ENCODE peak calls at places on chromosomes 1 and 21, in six cellular contexts. H, N, R, C, J and L are unnamed samples.

GRCh38 chr1:29638281-29638680 is 402.0 kb downstream of the PTPRU start:
- DNase-seq in H (no peak), N (no peak), R (peak), C (no peak), J (no peak), L (no peak)

GRCh38 chr21:42300956-42301355 is 14.3 kb downstream of the TFF3 start:
- DNase-seq in H (no peak), N (peak), R (no peak), C (no peak), J (no peak), L (peak)

GRCh38 chr1:3017440-3018050 is 3.7 kb upstream of the ACTRT2 start:
- DNase-seq in H (no peak), N (no peak), R (no peak), C (no peak), J (no peak), L (peak)

GRCh38 chr1:83819436-83819835 is 179.5 kb downstream of the TTLL7 start:
- DNase-seq in H (no peak), N (no peak), R (no peak), C (no peak), J (no peak), L (no peak)

GRCh38 chr1:17162941-17163340 is 42.0 kb upstream of the PADI1 start:
- DNase-seq in H (no peak), N (no peak), R (no peak), C (no peak), J (no peak), L (no peak)

GRCh38 chr21:17441370-17441769 is 71.5 kb upstream of the CXADR start:
- DNase-seq in H (no peak), N (peak), R (no peak), C (no peak), J (peak), L (peak)

GRCh38 chr21:35473496-35473895 is 424.4 kb upstream of the RUNX1 start:
- DNase-seq in H (no peak), N (no peak), R (no peak), C (no peak), J (no peak), L (no peak)

GRCh38 chr1:236998571-236998970 is 5.7 kb downstream of the MT1HL1 start:
- DNase-seq in H (peak), N (no peak), R (peak), C (no peak), J (no peak), L (no peak)

GRCh38 chr1:53273526-53273925 is 35.2 kb upstream of the MAGOH start:
- DNase-seq in H (no peak), N (no peak), R (no peak), C (no peak), J (no peak), L (no peak)

GRCh38 chr1:24900985-24901781 is 28.9 kb downstream of the RUNX3 start:
- DNase-seq in H (peak), N (peak), R (peak), C (no peak), J (no peak), L (peak)

DNA sequence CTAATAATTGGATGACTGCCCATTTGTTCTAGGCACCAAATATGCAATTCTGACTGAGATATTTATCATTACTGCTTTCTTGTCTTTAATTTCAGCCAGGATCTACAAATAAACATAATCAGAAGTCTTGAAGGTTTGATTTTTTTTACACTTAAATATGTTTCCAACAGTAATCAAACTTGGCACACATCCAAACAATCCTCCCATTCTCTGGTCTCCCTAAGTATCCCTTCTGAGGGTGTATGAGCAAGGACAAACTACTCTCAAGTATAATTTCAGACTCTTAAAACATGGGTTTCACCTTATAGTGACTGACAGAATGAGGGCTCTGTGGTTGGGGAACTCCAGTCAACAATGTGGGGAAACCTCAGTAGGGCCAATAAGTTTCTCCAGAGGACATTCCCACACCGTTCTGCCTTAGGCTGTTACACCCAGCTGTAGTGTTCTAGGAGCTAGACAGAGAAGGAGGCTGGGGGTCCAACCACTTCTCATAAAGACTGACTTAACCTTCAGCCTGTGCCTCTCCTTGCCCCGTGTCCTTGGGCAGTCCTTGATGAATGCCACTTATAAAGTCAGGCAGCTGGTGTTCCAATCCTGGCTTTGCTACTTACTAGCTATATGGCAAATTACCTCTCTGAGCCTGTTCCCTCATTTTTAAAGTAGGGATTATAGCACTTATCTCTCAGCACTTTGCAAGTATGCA is 1.5 kb upstream of the PALMD start:
- DNase-seq in H (no peak), N (no peak), R (no peak), C (no peak), J (no peak), L (no peak)
- H3K27ac ChIP-seq in H (peak), N (peak), R (no peak), C (no peak), J (no peak), L (peak)

DNA sequence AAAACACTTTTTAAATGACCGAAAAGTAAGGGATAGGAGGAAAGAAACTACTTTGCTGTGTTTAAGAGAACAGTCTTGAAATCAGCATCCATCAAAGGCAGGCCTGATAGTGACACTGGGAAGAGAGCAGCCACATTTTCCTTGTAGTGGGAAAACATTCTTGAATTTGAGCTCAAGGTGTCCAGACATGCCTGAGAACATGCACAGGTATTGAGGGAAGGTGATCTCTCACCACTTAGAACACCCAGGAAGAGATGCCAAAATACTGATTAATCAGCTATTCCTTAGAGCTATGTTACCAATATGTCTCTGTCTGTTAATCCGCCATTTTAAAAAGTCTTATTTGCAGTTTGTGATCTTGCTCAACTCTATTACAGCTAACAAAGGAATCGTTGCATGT is 25.9 kb downstream of the IL12RB2 start:
- DNase-seq in H (no peak), N (no peak), R (no peak), C (no peak), J (no peak), L (no peak)
- H3K27ac ChIP-seq in H (no peak), N (no peak), R (no peak), C (peak), J (no peak), L (no peak)

GRCh38 chr1:8013800-8014199 is 12.3 kb downstream of the ERRFI1 start:
- DNase-seq in H (no peak), N (no peak), R (no peak), C (no peak), J (no peak), L (peak)
- H3K27ac ChIP-seq in H (no peak), N (no peak), R (no peak), C (no peak), J (no peak), L (no peak)

DNA sequence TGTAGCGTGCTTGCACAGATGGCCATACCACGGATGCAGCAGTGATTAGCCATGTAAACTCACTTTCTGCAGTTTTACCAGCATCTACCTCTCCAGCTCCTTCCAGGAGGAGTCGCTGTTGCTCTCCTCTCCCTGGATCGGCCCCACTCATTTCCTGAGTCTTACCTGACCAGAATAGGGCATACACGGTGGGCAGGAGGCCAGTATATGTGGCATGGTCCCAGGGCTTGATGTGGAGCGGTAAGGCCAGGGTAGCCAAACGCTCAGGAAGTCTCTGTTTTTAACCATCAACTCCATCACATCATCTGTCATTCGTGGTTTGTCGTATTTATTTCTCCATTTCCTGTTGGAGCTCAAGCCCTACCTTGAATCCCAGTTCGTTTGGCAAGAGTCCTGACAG is 163.4 kb upstream of the USP24 start:
- DNase-seq in H (no peak), N (no peak), R (no peak), C (no peak), J (peak), L (no peak)
- H3K27ac ChIP-seq in H (no peak), N (no peak), R (no peak), C (no peak), J (no peak), L (no peak)